ENCODE peak calls at places on chromosomes 6 and 20, in eight cellular contexts. S, W, A, K, P, H, D and I are unnamed samples.

GRCh38 chr6:129753422-129753821 is 43.4 kb upstream of the ARHGAP18 start:
- DNase-seq in S (no peak), W (no peak), A (peak; percentile 61), K (no peak), P (no peak), H (peak; percentile 70), D (peak; percentile 54), I (peak; percentile 16)

GRCh38 chr6:150967910-150968309 is 102.4 kb downstream of the MTHFD1L start:
- DNase-seq in S (no peak), W (no peak), A (peak; percentile 49), K (no peak), P (no peak), H (peak; percentile 29), D (no peak), I (no peak)

GRCh38 chr6:7787137-7787575 is 61.3 kb downstream of the BMP6 start:
- DNase-seq in S (peak; percentile 36), W (no peak), A (peak; percentile 9), K (no peak), P (no peak), H (peak; percentile 74), D (peak; percentile 64), I (peak; percentile 39)

GRCh38 chr6:136147342-136147741 is 102.8 kb downstream of the MTFR2 start:
- DNase-seq in S (no peak), W (no peak), A (no peak), K (no peak), P (no peak), H (no peak), D (no peak), I (no peak)

GRCh38 chr20:39092733-39093410 is 130.7 kb downstream of the DHX35 start:
- DNase-seq in S (no peak), W (no peak), A (no peak), K (no peak), P (no peak), H (no peak), D (no peak), I (no peak)

GRCh38 chr6:16270178-16270794 is 31.9 kb downstream of the GMPR start:
- DNase-seq in S (no peak), W (no peak), A (no peak), K (no peak), P (no peak), H (no peak), D (no peak), I (no peak)

GRCh38 chr6:8060346-8060745 is 3.8 kb downstream of the BLOC1S5 start:
- DNase-seq in S (no peak), W (no peak), A (no peak), K (no peak), P (no peak), H (no peak), D (no peak), I (no peak)

GRCh38 chr6:157763129-157763893 is 59.7 kb upstream of the SNX9 start:
- DNase-seq in S (peak; percentile 97), W (no peak), A (peak; percentile 72), K (peak; percentile 36), P (peak; percentile 41), H (peak; percentile 65), D (no peak), I (peak; percentile 23)

GRCh38 chr6:41268478-41268877 is 18.0 kb downstream of the TREM1 start:
- DNase-seq in S (no peak), W (no peak), A (no peak), K (no peak), P (no peak), H (no peak), D (no peak), I (no peak)

GRCh38 chr6:117311310-117311709 is 46.0 kb downstream of the VGLL2 start:
- DNase-seq in S (no peak), W (no peak), A (no peak), K (no peak), P (no peak), H (no peak), D (no peak), I (no peak)

GRCh38 chr6:117317261-117317660 is 51.9 kb downstream of the VGLL2 start:
- DNase-seq in S (no peak), W (no peak), A (peak; percentile 2), K (no peak), P (peak; percentile 19), H (peak; percentile 6), D (no peak), I (no peak)
- TF ChIP-seq CTCF in S (no peak), W (peak; percentile 39), A (peak; percentile 46), K (peak; percentile 35), P (peak; percentile 40), H (peak; percentile 26), D (peak; percentile 43), I (peak; percentile 75)

GRCh38 chr6:82415820-82416219 is 52.2 kb downstream of the TPBG start:
- DNase-seq in S (peak; percentile 41), W (no peak), A (no peak), K (no peak), P (no peak), H (no peak), D (no peak), I (peak; percentile 7)

GRCh38 chr6:82408952-82409421 is 45.4 kb downstream of the TPBG start:
- DNase-seq in S (no peak), W (no peak), A (peak; percentile 49), K (no peak), P (peak; percentile 20), H (peak; percentile 88), D (peak; percentile 53), I (peak; percentile 80)

GRCh38 chr6:82413868-82414267 is 50.3 kb downstream of the TPBG start:
- DNase-seq in S (no peak), W (no peak), A (no peak), K (no peak), P (no peak), H (no peak), D (no peak), I (no peak)

GRCh38 chr6:82410151-82410621 is 46.6 kb downstream of the TPBG start:
- DNase-seq in S (no peak), W (no peak), A (peak; percentile 84), K (no peak), P (no peak), H (peak; percentile 54), D (no peak), I (peak; percentile 22)
- TF ChIP-seq CTCF in S (no peak), W (no peak), A (no peak), K (no peak), P (no peak), H (no peak), D (no peak), I (no peak)

GRCh38 chr20:63641146-63641791 is 12.0 kb downstream of the STMN3 start:
- DNase-seq in S (peak; percentile 40), W (no peak), A (peak; percentile 15), K (no peak), P (peak; percentile 74), H (no peak), D (no peak), I (no peak)
- TF ChIP-seq CTCF in S (no peak), W (no peak), A (no peak), K (no peak), P (no peak), H (no peak), D (no peak), I (no peak)

DNA sequence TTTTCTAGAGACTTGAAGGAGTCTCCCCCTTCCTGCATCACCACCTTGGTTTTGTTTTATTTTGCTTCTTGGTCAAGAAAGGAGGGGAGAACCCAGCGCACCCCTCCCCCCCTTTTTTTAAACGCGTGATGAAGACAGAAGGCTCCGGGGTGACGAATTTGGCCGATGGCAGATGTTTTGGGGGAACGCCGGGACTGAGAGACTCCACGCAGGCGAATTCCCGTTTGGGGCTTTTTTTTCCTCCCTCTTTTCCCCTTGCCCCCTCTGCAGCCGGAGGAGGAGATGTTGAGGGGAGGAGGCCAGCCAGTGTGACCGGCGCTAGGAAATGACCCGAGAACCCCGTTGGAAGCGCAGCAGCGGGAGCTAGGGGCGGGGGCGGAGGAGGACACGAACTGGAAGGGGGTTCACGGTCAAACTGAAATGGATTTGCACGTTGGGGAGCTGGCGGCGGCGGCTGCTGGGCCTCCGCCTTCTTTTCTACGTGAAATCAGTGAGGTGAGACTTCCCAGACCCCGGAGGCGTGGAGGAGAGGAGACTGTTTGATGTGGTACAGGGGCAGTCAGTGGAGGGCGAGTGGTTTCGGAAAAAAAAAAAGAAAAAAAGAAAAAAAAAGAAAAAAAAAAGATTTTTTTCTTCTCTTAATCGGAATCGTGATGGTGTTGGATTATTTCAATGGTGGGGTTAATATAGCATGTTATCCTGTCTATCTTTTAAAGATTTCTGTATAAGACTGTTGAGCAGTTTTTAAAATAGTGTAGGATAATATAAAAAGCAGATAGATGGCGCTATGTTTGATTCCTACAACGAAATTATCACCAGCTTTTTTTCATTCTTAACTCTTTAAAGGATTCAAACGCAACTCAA is 3.1 kb downstream of the SOX4 start:
- DNase-seq in S (peak; percentile 62), W (peak; percentile 76), A (peak; percentile 32), K (no peak), P (peak; percentile 77), H (peak; percentile 59), D (no peak), I (peak; percentile 50)
- TF ChIP-seq CTCF in S (peak; percentile 43), W (peak; percentile 45), A (peak; percentile 39), K (peak; percentile 64), P (peak; percentile 30), H (peak; percentile 51), D (peak; percentile 26), I (peak; percentile 84)

GRCh38 chr6:51569594-51569993 is 517.8 kb downstream of the PKHD1 start:
- DNase-seq in S (no peak), W (no peak), A (no peak), K (no peak), P (peak; percentile 9), H (no peak), D (no peak), I (no peak)
- TF ChIP-seq CTCF in S (no peak), W (no peak), A (no peak), K (no peak), P (peak; percentile 2), H (no peak), D (no peak), I (no peak)

GRCh38 chr20:25129908-25130307 is 48.0 kb upstream of the VSX1 start:
- DNase-seq in S (no peak), W (no peak), A (no peak), K (no peak), P (no peak), H (no peak), D (no peak), I (no peak)
- TF ChIP-seq CTCF in S (no peak), W (no peak), A (no peak), K (no peak), P (no peak), H (no peak), D (no peak), I (no peak)

DNA sequence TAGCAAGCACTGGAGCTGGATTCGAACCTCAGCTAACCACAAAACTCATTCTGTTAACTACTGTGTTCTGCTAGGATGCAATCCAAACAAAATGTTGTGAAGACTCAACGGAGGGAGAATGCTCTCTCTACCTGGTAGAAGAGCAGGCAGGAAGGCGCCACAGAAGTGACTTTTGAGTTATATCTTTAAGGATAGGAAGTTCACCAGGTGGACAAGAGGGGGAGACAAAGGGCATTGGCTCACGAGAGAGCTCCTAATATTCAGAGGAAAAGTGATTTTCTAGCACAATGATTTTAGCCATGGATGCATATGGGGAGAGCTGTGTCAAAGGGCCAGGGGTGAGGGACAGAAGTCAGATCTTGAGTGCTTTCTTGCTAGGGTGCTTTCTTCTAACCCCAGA is 108.4 kb upstream of the MAFB start:
- DNase-seq in S (no peak), W (no peak), A (no peak), K (no peak), P (peak; percentile 28), H (peak; percentile 17), D (no peak), I (peak; percentile 2)
- TF ChIP-seq CTCF in S (no peak), W (peak; percentile 61), A (peak; percentile 66), K (peak; percentile 42), P (peak; percentile 56), H (peak; percentile 51), D (peak; percentile 54), I (peak; percentile 66)

GRCh38 chr6:31035862-31036497 is 25.7 kb downstream of the MUC22 start:
- DNase-seq in S (no peak), W (no peak), A (no peak), K (no peak), P (no peak), H (peak; percentile 7), D (no peak), I (no peak)
- TF ChIP-seq CTCF in S (no peak), W (no peak), A (no peak), K (no peak), P (no peak), H (no peak), D (no peak), I (no peak)